ENCODE peak calls at places on chromosomes 11 and 22, in seven cellular contexts. L, K, I, M, V, A and N are unnamed samples.

GRCh38 chr11:13692172-13692571 is 23.7 kb downstream of the FAR1 start:
- DNase-seq in L (no peak), K (no peak), I (no peak), M (no peak), V (no peak), A (no peak), N (no peak)

GRCh38 chr11:17015639-17016125 is 1.5 kb upstream of the PLEKHA7 start:
- DNase-seq in L (no peak), K (no peak), I (peak; percentile 8), M (peak; percentile 77), V (no peak), A (peak; percentile 24), N (peak; percentile 3)

GRCh38 chr11:70020336-70021214 is 57.5 kb upstream of the ANO1 start:
- DNase-seq in L (no peak), K (no peak), I (no peak), M (peak; percentile 81), V (no peak), A (peak; percentile 12), N (no peak)

GRCh38 chr22:31199187-31199586 is 12.9 kb upstream of the LIMK2 start:
- DNase-seq in L (no peak), K (no peak), I (no peak), M (no peak), V (no peak), A (no peak), N (no peak)

GRCh38 chr11:45023065-45023365 is 72.3 kb upstream of the TP53I11 start:
- DNase-seq in L (no peak), K (no peak), I (no peak), M (no peak), V (no peak), A (no peak), N (no peak)

GRCh38 chr11:105665281-105665680 is 55.4 kb downstream of the GRIA4 start:
- DNase-seq in L (no peak), K (no peak), I (no peak), M (no peak), V (no peak), A (no peak), N (no peak)

GRCh38 chr11:116217006-116217405 is 555.8 kb downstream of the BUD13 start:
- DNase-seq in L (no peak), K (peak; percentile 1), I (no peak), M (no peak), V (no peak), A (peak; percentile 58), N (peak; percentile 1)

GRCh38 chr22:22235564-22235963 is 9.0 kb upstream of the VPREB1 start:
- DNase-seq in L (no peak), K (peak; percentile 37), I (peak; percentile 46), M (peak; percentile 80), V (no peak), A (peak; percentile 29), N (no peak)

GRCh38 chr22:47651216-47651987 is 889.0 kb downstream of the TBC1D22A start:
- DNase-seq in L (no peak), K (no peak), I (no peak), M (no peak), V (no peak), A (no peak), N (no peak)

GRCh38 chr11:11985954-11986949 is 22.2 kb downstream of the DKK3 start:
- DNase-seq in L (no peak), K (no peak), I (no peak), M (no peak), V (no peak), A (no peak), N (no peak)

GRCh38 chr22:21642584-21643448 is 714 bp downstream of the SDF2L1 start:
- DNase-seq in L (no peak), K (peak; percentile 48), I (peak; percentile 67), M (no peak), V (peak; percentile 75), A (peak; percentile 44), N (no peak)

GRCh38 chr11:21625982-21626381 is 566.9 kb upstream of the ANO5 start:
- DNase-seq in L (no peak), K (no peak), I (no peak), M (no peak), V (no peak), A (peak; percentile 0), N (no peak)

GRCh38 chr11:33701831-33702230 is 1.2 kb upstream of the C11orf91 start:
- DNase-seq in L (no peak), K (no peak), I (no peak), M (no peak), V (no peak), A (peak; percentile 77), N (no peak)

GRCh38 chr11:5891216-5891800 is 1.7 kb upstream of the OR52E5 start:
- DNase-seq in L (no peak), K (no peak), I (no peak), M (no peak), V (no peak), A (peak; percentile 15), N (no peak)

GRCh38 chr11:134574947-134575346 is 162.9 kb upstream of the B3GAT1 start:
- DNase-seq in L (no peak), K (no peak), I (no peak), M (no peak), V (no peak), A (no peak), N (no peak)

GRCh38 chr11:47308050-47308823 is 38.3 kb downstream of the MADD start:
- DNase-seq in L (no peak), K (no peak), I (no peak), M (peak; percentile 17), V (no peak), A (no peak), N (no peak)

DNA sequence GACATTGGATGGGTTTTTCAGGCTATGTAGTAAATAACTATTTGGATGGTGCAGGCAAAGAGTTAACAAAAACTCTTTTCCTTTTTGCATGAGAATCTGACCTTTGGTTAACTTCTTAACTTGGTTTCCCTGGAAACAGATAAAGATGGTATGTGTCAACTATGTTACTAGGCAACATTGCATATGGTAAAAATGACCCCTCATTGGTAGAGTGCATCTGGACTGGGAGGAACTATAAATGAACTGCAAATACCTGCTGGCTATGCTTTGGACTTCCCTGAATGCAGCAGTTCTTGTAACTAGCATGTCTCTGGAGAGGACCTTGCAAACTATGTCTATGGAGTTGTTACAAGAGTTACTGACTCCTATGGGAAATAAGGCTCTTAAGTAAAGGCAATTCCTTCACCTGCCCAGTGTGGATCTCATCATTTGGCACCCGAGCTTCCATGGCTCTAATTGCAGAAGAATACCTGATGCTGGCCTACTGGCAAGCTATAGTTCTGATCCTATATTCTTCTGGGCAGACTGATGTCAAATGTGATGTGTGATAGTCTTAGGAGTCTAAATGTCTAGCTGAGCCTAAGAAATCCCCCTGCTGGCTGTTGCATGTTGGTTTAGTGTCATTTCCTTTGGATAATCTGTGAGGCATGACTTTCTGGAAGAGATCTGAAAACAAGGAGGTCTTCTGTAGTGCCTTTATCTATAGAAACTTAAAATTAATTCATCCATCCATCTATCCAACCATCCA is 126.7 kb upstream of the MTMR2 start:
- DNase-seq in L (no peak), K (no peak), I (no peak), M (no peak), V (no peak), A (peak; percentile 94), N (no peak)
- TF ChIP-seq CTCF in L (no peak), K (no peak), I (no peak), M (no peak), V (no peak), A (peak; percentile 34), N (peak; percentile 11)

GRCh38 chr11:120357620-120358019 is 21.4 kb downstream of the ARHGEF12 start:
- DNase-seq in L (no peak), K (no peak), I (no peak), M (no peak), V (no peak), A (no peak), N (no peak)

GRCh38 chr11:120358729-120359128 is 22.5 kb downstream of the ARHGEF12 start:
- DNase-seq in L (no peak), K (no peak), I (no peak), M (no peak), V (no peak), A (no peak), N (no peak)

GRCh38 chr11:120363436-120363835 is 27.2 kb downstream of the ARHGEF12 start:
- DNase-seq in L (no peak), K (no peak), I (no peak), M (no peak), V (no peak), A (no peak), N (no peak)
- TF ChIP-seq CTCF in L (no peak), K (no peak), I (no peak), M (no peak), V (no peak), A (no peak), N (no peak)

DNA sequence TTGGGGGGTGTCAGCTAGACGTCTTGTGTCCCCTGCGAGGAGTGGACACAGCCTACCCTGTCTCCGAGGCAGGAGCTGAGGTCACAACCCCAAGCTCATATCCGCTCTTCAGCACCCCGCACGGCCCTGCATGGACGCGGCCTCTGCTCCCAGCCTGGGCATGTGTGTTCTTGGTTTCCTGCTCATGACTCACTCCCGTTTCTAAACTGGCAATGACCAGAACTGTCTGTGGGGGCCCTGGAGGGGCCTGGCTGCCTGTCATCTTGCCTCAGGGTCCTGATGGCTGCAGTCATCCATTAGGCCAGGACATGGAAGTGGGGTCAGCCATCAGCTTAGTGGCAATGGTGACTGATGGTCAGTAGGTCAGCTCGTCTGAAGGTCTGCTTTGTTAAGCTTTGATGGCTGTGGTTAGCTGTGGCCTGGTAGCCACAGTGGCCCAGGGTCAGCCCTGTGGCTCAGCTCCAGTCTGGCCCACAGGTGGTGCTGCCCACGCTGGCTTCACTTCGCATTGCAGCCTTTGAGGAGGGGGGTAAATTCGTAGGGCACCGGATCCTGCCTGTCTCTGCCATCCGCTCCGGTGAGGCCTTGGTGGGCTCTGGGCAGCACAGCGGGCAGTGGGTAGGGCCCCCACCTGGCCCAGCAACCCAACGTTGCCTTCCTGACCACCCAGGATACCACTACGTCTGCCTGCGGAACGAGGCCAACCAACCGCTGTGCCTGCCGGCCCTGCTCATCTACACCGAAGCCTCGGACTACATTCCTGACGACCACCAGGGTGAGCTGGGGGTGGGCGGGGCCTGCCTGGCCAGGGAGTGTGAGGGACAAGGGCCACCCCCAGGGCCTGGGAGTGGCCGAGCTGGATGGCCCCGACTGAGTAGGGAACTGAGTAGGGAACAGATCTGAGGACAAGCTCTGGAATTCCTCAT is 12.0 kb downstream of the PLCB3 start:
- DNase-seq in L (no peak), K (no peak), I (peak; percentile 60), M (no peak), V (peak; percentile 44), A (peak; percentile 62), N (no peak)
- TF ChIP-seq CTCF in L (no peak), K (no peak), I (no peak), M (no peak), V (no peak), A (no peak), N (no peak)

DNA sequence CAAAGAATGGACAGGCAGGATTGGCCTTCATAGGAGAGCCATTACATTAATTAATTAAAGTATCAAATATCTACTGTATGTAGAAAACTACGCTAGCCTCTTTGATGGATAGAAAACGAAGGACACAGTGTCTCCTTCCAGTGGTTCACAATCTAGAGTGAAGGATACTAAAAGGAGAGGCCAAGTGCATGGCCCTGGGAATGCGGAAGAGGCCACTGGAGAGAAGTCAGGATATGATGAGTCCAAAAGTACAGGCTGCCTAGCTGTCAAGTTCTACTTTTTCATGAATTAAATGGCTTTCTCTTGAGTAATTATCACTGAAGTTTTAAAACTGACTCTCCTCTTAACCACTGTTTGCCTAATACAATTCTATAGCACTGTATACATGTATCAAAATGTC is 41.9 kb downstream of the ATG16L2 start:
- DNase-seq in L (no peak), K (no peak), I (no peak), M (no peak), V (no peak), A (peak; percentile 61), N (no peak)
- TF ChIP-seq CTCF in L (no peak), K (no peak), I (no peak), M (no peak), V (no peak), A (no peak), N (no peak)